ENCODE peak calls at places on chromosomes 5 and 9, in six cellular contexts. I, M, U, F, X and P are unnamed samples.
A peak's percentile ranks its signal among the peaks of the same experiment; 100 is the strongest.

GRCh38 chr9:111597852-111598729 is 1.4 kb downstream of the PTGR1 start:
- DNase-seq in I (peak; percentile 58), M (peak; percentile 39), U (peak; percentile 21), F (peak; percentile 58), X (peak; percentile 81), P (peak; percentile 30)

GRCh38 chr5:112634166-112634565 is 103.5 kb upstream of the APC start:
- DNase-seq in I (no peak), M (no peak), U (no peak), F (no peak), X (no peak), P (no peak)

GRCh38 chr5:24363789-24364534 is 280.8 kb downstream of the CDH10 start:
- DNase-seq in I (no peak), M (no peak), U (no peak), F (no peak), X (no peak), P (no peak)

GRCh38 chr9:121233906-121234901 is 32.5 kb upstream of the RAB14 start:
- DNase-seq in I (no peak), M (no peak), U (no peak), F (no peak), X (no peak), P (peak; percentile 75)

GRCh38 chr9:75186767-75187380 is 98.6 kb downstream of the OSTF1 start:
- DNase-seq in I (peak; percentile 13), M (no peak), U (no peak), F (no peak), X (no peak), P (no peak)

GRCh38 chr9:92660266-92660665 is 9.7 kb downstream of the IPPK start:
- DNase-seq in I (no peak), M (no peak), U (no peak), F (no peak), X (no peak), P (no peak)

GRCh38 chr5:107812570-107813141 is 141.9 kb upstream of the EFNA5 start:
- DNase-seq in I (no peak), M (no peak), U (no peak), F (peak; percentile 54), X (no peak), P (peak; percentile 45)

GRCh38 chr9:127557466-127557869 is 54.6 kb upstream of the STXBP1 start:
- DNase-seq in I (no peak), M (no peak), U (no peak), F (no peak), X (no peak), P (peak; percentile 79)

GRCh38 chr9:21455320-21455719 is 15.1 kb downstream of the IFNA1 start:
- DNase-seq in I (peak; percentile 12), M (no peak), U (no peak), F (no peak), X (peak; percentile 9), P (no peak)

GRCh38 chr5:76689321-76690026 is 26.5 kb upstream of the F2R start:
- DNase-seq in I (no peak), M (no peak), U (no peak), F (no peak), X (no peak), P (peak; percentile 13)

GRCh38 chr5:5933651-5934050 is 444.7 kb downstream of the MED10 start:
- DNase-seq in I (no peak), M (no peak), U (no peak), F (no peak), X (no peak), P (no peak)

GRCh38 chr5:80853413-80853812 is 106.8 kb upstream of the RASGRF2 start:
- DNase-seq in I (no peak), M (no peak), U (no peak), F (no peak), X (no peak), P (no peak)

GRCh38 chr5:36360311-36360710 is 58.6 kb upstream of the RANBP3L start:
- DNase-seq in I (no peak), M (no peak), U (no peak), F (no peak), X (no peak), P (no peak)

GRCh38 chr5:138274189-138274853 is at the start of gene GFRA3:
- DNase-seq in I (no peak), M (no peak), U (no peak), F (no peak), X (no peak), P (no peak)

GRCh38 chr9:19102631-19103345 is at the start of gene HAUS6:
- DNase-seq in I (peak; percentile 94), M (peak; percentile 88), U (peak; percentile 94), F (peak; percentile 97), X (peak; percentile 98), P (peak; percentile 79)
- TF ChIP-seq POLR2A in I (peak; percentile 93), M (peak; percentile 33), U (peak; percentile 67), F (peak; percentile 64), X (peak; percentile 57), P (no peak)

GRCh38 chr9:6896562-6896961 is 138.8 kb downstream of the KDM4C start:
- DNase-seq in I (no peak), M (no peak), U (no peak), F (no peak), X (no peak), P (no peak)
- TF ChIP-seq POLR2A in I (no peak), M (no peak), U (no peak), F (no peak), X (no peak), P (no peak)

GRCh38 chr9:36995927-36996471 is 38.1 kb downstream of the PAX5 start:
- DNase-seq in I (peak; percentile 60), M (no peak), U (peak; percentile 76), F (peak; percentile 23), X (peak; percentile 70), P (peak; percentile 62)
- TF ChIP-seq POLR2A in I (no peak), M (no peak), U (no peak), F (no peak), X (no peak), P (no peak)

GRCh38 chr9:10274156-10274555 is 338.6 kb downstream of the PTPRD start:
- DNase-seq in I (no peak), M (no peak), U (no peak), F (no peak), X (no peak), P (no peak)

GRCh38 chr9:10272830-10273229 is 340.0 kb downstream of the PTPRD start:
- DNase-seq in I (no peak), M (no peak), U (no peak), F (no peak), X (no peak), P (no peak)

GRCh38 chr9:10274983-10275382 is 337.8 kb downstream of the PTPRD start:
- DNase-seq in I (no peak), M (no peak), U (no peak), F (no peak), X (no peak), P (no peak)
- TF ChIP-seq POLR2A in I (no peak), M (no peak), U (no peak), F (no peak), X (no peak), P (no peak)

GRCh38 chr5:150142189-150142788 is 13.4 kb downstream of the PDGFRB start:
- DNase-seq in I (no peak), M (no peak), U (no peak), F (no peak), X (no peak), P (no peak)
- TF ChIP-seq POLR2A in I (no peak), M (no peak), U (no peak), F (no peak), X (no peak), P (no peak)